ENCODE peak calls at places on chromosome 10, in nine cellular contexts. Z is GM12864; Y is Caco-2; J is T-helper 17 cell; S is left ventricle myocardium superior; M is bronchial epithelial cell; X is chondrocyte; R is central memory CD4-positive, alpha-beta T cell; V is fibroblast of the aortic adventitia. K is an unnamed sample.

GRCh38 chr10:6347391-6347951 is 144.7 kb downstream of the PFKFB3 start:
- DNase-seq in Z (no peak), Y (no peak), J (peak; percentile 56), S (no peak), M (no peak), X (no peak), R (no peak), V (no peak), K (no peak)

GRCh38 chr10:93074597-93075368 is 1.1 kb downstream of the CYP26A1 start:
- DNase-seq in Z (no peak), Y (no peak), J (no peak), S (no peak), M (no peak), X (no peak), R (no peak), V (no peak), K (peak; percentile 26)

GRCh38 chr10:13503745-13504463 is 24.9 kb downstream of the BEND7 start:
- DNase-seq in Z (no peak), Y (no peak), J (no peak), S (no peak), M (peak; percentile 46), X (no peak), R (no peak), V (no peak), K (no peak)

GRCh38 chr10:123140164-123140982 is 4.6 kb downstream of the HMX3 start:
- DNase-seq in Z (no peak), Y (no peak), J (no peak), S (no peak), M (no peak), X (no peak), R (no peak), V (no peak), K (peak; percentile 30)

GRCh38 chr10:24716295-24716694 is 7.4 kb downstream of the ARHGAP21 start:
- DNase-seq in Z (no peak), Y (peak; percentile 57), J (no peak), S (no peak), M (no peak), X (no peak), R (no peak), V (no peak), K (no peak)

GRCh38 chr10:22620140-22620857 is 94.1 kb downstream of the PIP4K2A start:
- DNase-seq in Z (no peak), Y (no peak), J (no peak), S (peak; percentile 86), M (peak; percentile 90), X (no peak), R (no peak), V (peak; percentile 99), K (peak; percentile 91)

GRCh38 chr10:76356557-76356956 is 925.1 kb downstream of the LRMDA start:
- DNase-seq in Z (no peak), Y (no peak), J (no peak), S (no peak), M (no peak), X (no peak), R (no peak), V (no peak), K (no peak)

GRCh38 chr10:121216295-121216694 is 365.1 kb downstream of the WDR11 start:
- DNase-seq in Z (no peak), Y (no peak), J (no peak), S (no peak), M (no peak), X (no peak), R (no peak), V (no peak), K (no peak)

GRCh38 chr10:14554843-14555205 is 219.9 kb downstream of the FAM107B start:
- DNase-seq in Z (no peak), Y (no peak), J (no peak), S (no peak), M (peak; percentile 89), X (no peak), R (no peak), V (no peak), K (no peak)

GRCh38 chr10:127102176-127102575 is 94.2 kb downstream of the INSYN2A start:
- DNase-seq in Z (no peak), Y (no peak), J (no peak), S (no peak), M (peak; percentile 63), X (no peak), R (no peak), V (no peak), K (no peak)

GRCh38 chr10:123577921-123578461 is 88.2 kb upstream of the GPR26 start:
- DNase-seq in Z (no peak), Y (no peak), J (no peak), S (no peak), M (no peak), X (no peak), R (no peak), V (no peak), K (no peak)

GRCh38 chr10:131856441-131857094 is 44.2 kb upstream of the PPP2R2D start:
- DNase-seq in Z (no peak), Y (peak; percentile 13), J (no peak), S (no peak), M (no peak), X (peak; percentile 73), R (no peak), V (no peak), K (no peak)

GRCh38 chr10:133357293-133358151 is at the start of gene FUOM:
- DNase-seq in Z (no peak), Y (peak; percentile 91), J (peak; percentile 52), S (peak; percentile 73), M (no peak), X (peak; percentile 93), R (peak; percentile 69), V (peak; percentile 13), K (no peak)

GRCh38 chr10:97279121-97279815 is 13.2 kb downstream of the ARHGAP19 start:
- DNase-seq in Z (no peak), Y (no peak), J (no peak), S (no peak), M (peak; percentile 89), X (no peak), R (no peak), V (peak; percentile 28), K (no peak)

GRCh38 chr10:30365278-30365677 is 16.2 kb upstream of the MTPAP start:
- DNase-seq in Z (no peak), Y (no peak), J (no peak), S (no peak), M (peak; percentile 66), X (no peak), R (no peak), V (no peak), K (no peak)

GRCh38 chr10:116625845-116626244 is 5.1 kb downstream of the PNLIPRP2 start:
- DNase-seq in Z (no peak), Y (no peak), J (no peak), S (no peak), M (no peak), X (no peak), R (no peak), V (no peak), K (no peak)

K was measured in right atrium auricular region.